ENCODE peak calls at places on chromosome 3, in six cellular contexts. One of them, this sample, is unnamed.
A peak's percentile ranks its signal among the peaks of the same experiment; 100 is the strongest.

GRCh38 chr3:11638669-11639402 is 4.9 kb downstream of the VGLL4 start:
- DNase-seq in GM20000: no peak
- DNase-seq in MM.1S: no peak
- DNase-seq in WERI-Rb-1: peak; percentile 66
- DNase-seq in ovary: no peak
- DNase-seq in stomach: no peak
- DNase-seq in this sample: peak; percentile 91

GRCh38 chr3:15512173-15512572 is 9.3 kb downstream of the COLQ start:
- DNase-seq in GM20000: no peak
- DNase-seq in MM.1S: no peak
- DNase-seq in WERI-Rb-1: no peak
- DNase-seq in ovary: peak; percentile 41
- DNase-seq in stomach: peak; percentile 69
- DNase-seq in this sample: peak; percentile 18

GRCh38 chr3:45819543-45819942 is 22.4 kb downstream of the LZTFL1 start:
- DNase-seq in GM20000: no peak
- DNase-seq in MM.1S: no peak
- DNase-seq in WERI-Rb-1: no peak
- DNase-seq in ovary: no peak
- DNase-seq in stomach: no peak
- DNase-seq in this sample: no peak

GRCh38 chr3:4417449-4417848 is 49.6 kb downstream of the SUMF1 start:
- DNase-seq in GM20000: no peak
- DNase-seq in MM.1S: no peak
- DNase-seq in WERI-Rb-1: no peak
- DNase-seq in ovary: no peak
- DNase-seq in stomach: no peak
- DNase-seq in this sample: no peak

GRCh38 chr3:125119752-125120369 is 64.1 kb upstream of the HEG1 start:
- DNase-seq in GM20000: peak; percentile 45
- DNase-seq in MM.1S: no peak
- DNase-seq in WERI-Rb-1: no peak
- DNase-seq in ovary: no peak
- DNase-seq in stomach: no peak
- DNase-seq in this sample: no peak

GRCh38 chr3:81268526-81268925 is 492.9 kb downstream of the GBE1 start:
- DNase-seq in GM20000: no peak
- DNase-seq in MM.1S: no peak
- DNase-seq in WERI-Rb-1: no peak
- DNase-seq in ovary: no peak
- DNase-seq in stomach: no peak
- DNase-seq in this sample: no peak

GRCh38 chr3:107268461-107268860 is 108.8 kb upstream of the CCDC54 start:
- DNase-seq in GM20000: no peak
- DNase-seq in MM.1S: no peak
- DNase-seq in WERI-Rb-1: no peak
- DNase-seq in ovary: no peak
- DNase-seq in stomach: no peak
- DNase-seq in this sample: no peak

GRCh38 chr3:5186089-5186853 is 1.2 kb upstream of the EDEM1 start:
- DNase-seq in GM20000: peak; percentile 52
- DNase-seq in MM.1S: peak; percentile 45
- DNase-seq in WERI-Rb-1: no peak
- DNase-seq in ovary: no peak
- DNase-seq in stomach: no peak
- DNase-seq in this sample: no peak

GRCh38 chr3:65927576-65927975 is 111.1 kb downstream of the MAGI1 start:
- DNase-seq in GM20000: no peak
- DNase-seq in MM.1S: no peak
- DNase-seq in WERI-Rb-1: no peak
- DNase-seq in ovary: no peak
- DNase-seq in stomach: peak; percentile 51
- DNase-seq in this sample: no peak

GRCh38 chr3:37987315-37987697 is 3.3 kb upstream of the VILL start:
- DNase-seq in GM20000: no peak
- DNase-seq in MM.1S: no peak
- DNase-seq in WERI-Rb-1: no peak
- DNase-seq in ovary: no peak
- DNase-seq in stomach: no peak
- DNase-seq in this sample: no peak

GRCh38 chr3:185317674-185318073 is 45.3 kb upstream of the MAP3K13 start:
- DNase-seq in GM20000: no peak
- DNase-seq in MM.1S: peak; percentile 42
- DNase-seq in WERI-Rb-1: no peak
- DNase-seq in ovary: no peak
- DNase-seq in stomach: no peak
- DNase-seq in this sample: no peak

GRCh38 chr3:3631114-3631513 is 168.1 kb upstream of the LRRN1 start:
- DNase-seq in GM20000: no peak
- DNase-seq in MM.1S: no peak
- DNase-seq in WERI-Rb-1: no peak
- DNase-seq in ovary: no peak
- DNase-seq in stomach: no peak
- DNase-seq in this sample: no peak

GRCh38 chr3:27880969-27881892 is 159.1 kb upstream of the EOMES start:
- DNase-seq in GM20000: no peak
- DNase-seq in MM.1S: peak; percentile 26
- DNase-seq in WERI-Rb-1: no peak
- DNase-seq in ovary: no peak
- DNase-seq in stomach: no peak
- DNase-seq in this sample: no peak

GRCh38 chr3:112000971-112001370 is 2.2 kb downstream of the TAGLN3 start:
- DNase-seq in GM20000: no peak
- DNase-seq in MM.1S: no peak
- DNase-seq in WERI-Rb-1: no peak
- DNase-seq in ovary: no peak
- DNase-seq in stomach: no peak
- DNase-seq in this sample: no peak

GRCh38 chr3:164687211-164687610 is 391.1 kb downstream of the SI start:
- DNase-seq in GM20000: no peak
- DNase-seq in MM.1S: no peak
- DNase-seq in WERI-Rb-1: no peak
- DNase-seq in ovary: no peak
- DNase-seq in stomach: no peak
- DNase-seq in this sample: no peak

GRCh38 chr3:112350181-112350825 is 17.3 kb downstream of the CD200 start:
- DNase-seq in GM20000: no peak
- DNase-seq in MM.1S: no peak
- DNase-seq in WERI-Rb-1: no peak
- DNase-seq in ovary: no peak
- DNase-seq in stomach: no peak
- DNase-seq in this sample: no peak

GRCh38 chr3:55660642-55661041 is 173.5 kb upstream of the WNT5A start:
- DNase-seq in GM20000: no peak
- DNase-seq in MM.1S: no peak
- DNase-seq in WERI-Rb-1: no peak
- DNase-seq in ovary: no peak
- DNase-seq in stomach: no peak
- DNase-seq in this sample: no peak

GRCh38 chr3:55658297-55659022 is 171.4 kb upstream of the WNT5A start:
- DNase-seq in GM20000: no peak
- DNase-seq in MM.1S: peak; percentile 89
- DNase-seq in WERI-Rb-1: peak; percentile 34
- DNase-seq in ovary: no peak
- DNase-seq in stomach: no peak
- DNase-seq in this sample: no peak

GRCh38 chr3:55661141-55661540 is 174.0 kb upstream of the WNT5A start:
- DNase-seq in GM20000: no peak
- DNase-seq in MM.1S: peak; percentile 76
- DNase-seq in WERI-Rb-1: no peak
- DNase-seq in ovary: no peak
- DNase-seq in stomach: no peak
- DNase-seq in this sample: no peak

GRCh38 chr3:55659701-55660100 is 172.6 kb upstream of the WNT5A start:
- DNase-seq in GM20000: no peak
- DNase-seq in MM.1S: no peak
- DNase-seq in WERI-Rb-1: no peak
- DNase-seq in ovary: no peak
- DNase-seq in stomach: no peak
- DNase-seq in this sample: no peak

GRCh38 chr3:55659023-55659355 is 171.9 kb upstream of the WNT5A start:
- DNase-seq in GM20000: no peak
- DNase-seq in MM.1S: no peak
- DNase-seq in WERI-Rb-1: no peak
- DNase-seq in ovary: no peak
- DNase-seq in stomach: no peak
- DNase-seq in this sample: no peak
- TF ChIP-seq CTCF in GM20000: no peak
- TF ChIP-seq CTCF in MM.1S: no peak
- TF ChIP-seq CTCF in WERI-Rb-1: no peak
- TF ChIP-seq CTCF in ovary: no peak
- TF ChIP-seq CTCF in stomach: no peak
- TF ChIP-seq CTCF in this sample: no peak

DNA sequence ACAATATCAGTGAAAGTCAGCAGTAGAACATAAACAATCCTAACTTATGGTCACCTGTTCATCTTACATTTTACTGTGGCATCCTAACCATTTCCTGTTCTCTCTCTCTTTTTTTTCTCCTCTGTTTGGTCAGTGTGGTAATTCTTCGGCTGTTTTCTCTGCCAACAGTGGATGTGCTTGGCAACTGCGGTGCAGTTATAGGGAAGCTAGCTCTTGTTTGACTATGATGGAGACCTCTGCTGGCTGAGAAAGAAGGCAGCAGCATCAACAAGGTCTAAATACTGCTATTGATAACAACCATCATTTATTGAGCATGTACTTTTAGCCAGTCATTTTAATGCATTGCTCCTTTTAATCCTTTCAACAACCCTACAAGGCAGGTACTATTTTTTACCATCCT is 723 bp upstream of the DRD3 start:
- DNase-seq in GM20000: no peak
- DNase-seq in MM.1S: no peak
- DNase-seq in WERI-Rb-1: peak; percentile 17
- DNase-seq in ovary: no peak
- DNase-seq in stomach: no peak
- DNase-seq in this sample: peak; percentile 28
- TF ChIP-seq CTCF in GM20000: peak; percentile 7
- TF ChIP-seq CTCF in MM.1S: peak; percentile 41
- TF ChIP-seq CTCF in WERI-Rb-1: peak; percentile 58
- TF ChIP-seq CTCF in ovary: no peak
- TF ChIP-seq CTCF in stomach: no peak
- TF ChIP-seq CTCF in this sample: peak; percentile 68

DNA sequence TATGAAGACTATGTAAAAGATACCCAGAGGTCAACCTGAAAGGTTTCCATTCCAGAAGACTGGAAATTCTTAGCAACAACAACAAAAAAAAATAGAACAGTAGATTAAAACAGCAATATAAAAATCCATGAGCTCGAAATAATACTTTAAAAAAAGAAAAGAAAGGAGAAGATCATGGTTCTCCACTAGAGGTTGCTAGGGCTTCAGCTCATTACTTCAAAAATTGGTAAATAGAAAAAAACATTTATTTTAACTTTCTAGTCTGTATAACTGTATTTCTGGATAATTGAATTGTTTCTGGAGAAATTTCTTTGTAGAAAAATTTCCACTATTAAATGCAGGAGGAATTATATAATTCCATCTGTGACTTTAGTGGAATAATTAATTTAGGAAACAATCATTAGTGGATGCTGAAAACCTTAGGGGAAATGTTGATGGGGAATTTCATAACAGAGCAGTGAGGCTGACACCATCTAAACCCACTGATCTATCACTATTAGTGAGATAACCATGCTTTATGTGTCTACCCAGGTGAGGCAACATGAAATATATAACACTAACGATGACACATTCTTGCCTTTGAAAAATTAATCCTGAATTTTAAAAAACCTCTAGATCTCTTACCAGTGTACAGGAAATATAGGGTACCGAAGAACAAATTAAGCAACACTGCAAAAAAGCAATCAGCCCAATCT is 62.5 kb upstream of the SNRK start:
- DNase-seq in GM20000: no peak
- DNase-seq in MM.1S: no peak
- DNase-seq in WERI-Rb-1: no peak
- DNase-seq in ovary: no peak
- DNase-seq in stomach: no peak
- DNase-seq in this sample: no peak
- TF ChIP-seq CTCF in GM20000: no peak
- TF ChIP-seq CTCF in MM.1S: peak; percentile 18
- TF ChIP-seq CTCF in WERI-Rb-1: no peak
- TF ChIP-seq CTCF in ovary: no peak
- TF ChIP-seq CTCF in stomach: no peak
- TF ChIP-seq CTCF in this sample: no peak

DNA sequence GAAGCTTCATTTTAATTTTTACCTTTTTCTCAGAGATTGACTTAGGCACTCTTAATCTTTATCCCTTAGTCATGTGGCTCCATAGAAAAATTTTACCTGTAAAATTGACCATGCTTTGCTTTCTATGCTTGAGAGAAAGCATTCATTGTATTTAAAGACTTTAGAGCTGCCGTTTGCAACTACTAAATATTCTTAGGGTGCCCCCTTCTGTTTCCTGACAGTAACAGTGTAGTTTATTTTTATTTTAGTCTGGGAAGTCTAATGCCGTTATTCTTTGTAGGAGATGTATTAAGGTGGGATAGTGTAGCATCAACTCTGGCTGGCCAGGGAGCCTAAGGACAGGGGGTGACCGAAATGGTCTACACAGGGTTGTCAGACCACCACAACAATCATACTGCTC is 84.5 kb upstream of the SYNPR start:
- DNase-seq in GM20000: no peak
- DNase-seq in MM.1S: peak; percentile 48
- DNase-seq in WERI-Rb-1: no peak
- DNase-seq in ovary: no peak
- DNase-seq in stomach: no peak
- DNase-seq in this sample: no peak
- TF ChIP-seq CTCF in GM20000: no peak
- TF ChIP-seq CTCF in MM.1S: peak; percentile 61
- TF ChIP-seq CTCF in WERI-Rb-1: peak; percentile 22
- TF ChIP-seq CTCF in ovary: no peak
- TF ChIP-seq CTCF in stomach: no peak
- TF ChIP-seq CTCF in this sample: peak; percentile 71